ENCODE peak calls at places on chromosomes 4 and X, in nine cellular contexts. One of them, this sample, is unnamed.

GRCh38 chrX:6228720-6229119 is at the start of gene NLGN4X:
- DNase-seq in iris pigment epithelial cell: no peak
- DNase-seq in AG10803: no peak
- DNase-seq in tibial artery: no peak
- DNase-seq in NCI-H510A: no peak
- DNase-seq in Kasumi-1: no peak
- DNase-seq in activated T-helper 1 cell treated with Interleukin-2 at 50 U/mL for 16 hours: no peak
- DNase-seq in NAMALWA: no peak
- DNase-seq in activated CD4-positive, CD25-positive, alpha-beta regulatory T cell treated with anti-CD3 and anti-CD28 coated beads, Interleukin-2, amount 50 U/mL, for 72 hours: no peak
- DNase-seq in this sample: no peak

GRCh38 chr4:141016117-141016798 is 117.0 kb downstream of the RNF150 start:
- DNase-seq in iris pigment epithelial cell: no peak
- DNase-seq in AG10803: no peak
- DNase-seq in tibial artery: no peak
- DNase-seq in NCI-H510A: no peak
- DNase-seq in Kasumi-1: no peak
- DNase-seq in activated T-helper 1 cell treated with Interleukin-2 at 50 U/mL for 16 hours: no peak
- DNase-seq in NAMALWA: no peak
- DNase-seq in activated CD4-positive, CD25-positive, alpha-beta regulatory T cell treated with anti-CD3 and anti-CD28 coated beads, Interleukin-2, amount 50 U/mL, for 72 hours: no peak
- DNase-seq in this sample: no peak

GRCh38 chr4:17646693-17647092 is 32.3 kb downstream of the MED28 start:
- DNase-seq in iris pigment epithelial cell: no peak
- DNase-seq in AG10803: no peak
- DNase-seq in tibial artery: no peak
- DNase-seq in NCI-H510A: no peak
- DNase-seq in Kasumi-1: no peak
- DNase-seq in activated T-helper 1 cell treated with Interleukin-2 at 50 U/mL for 16 hours: no peak
- DNase-seq in NAMALWA: no peak
- DNase-seq in activated CD4-positive, CD25-positive, alpha-beta regulatory T cell treated with anti-CD3 and anti-CD28 coated beads, Interleukin-2, amount 50 U/mL, for 72 hours: no peak
- DNase-seq in this sample: no peak

GRCh38 chr4:165635261-165635838 is 237.7 kb upstream of the TLL1 start:
- DNase-seq in iris pigment epithelial cell: no peak
- DNase-seq in AG10803: no peak
- DNase-seq in tibial artery: no peak
- DNase-seq in NCI-H510A: no peak
- DNase-seq in Kasumi-1: no peak
- DNase-seq in activated T-helper 1 cell treated with Interleukin-2 at 50 U/mL for 16 hours: no peak
- DNase-seq in NAMALWA: no peak
- DNase-seq in activated CD4-positive, CD25-positive, alpha-beta regulatory T cell treated with anti-CD3 and anti-CD28 coated beads, Interleukin-2, amount 50 U/mL, for 72 hours: no peak
- DNase-seq in this sample: no peak

GRCh38 chr4:151025759-151026158 is 10.7 kb upstream of the LRBA start:
- DNase-seq in iris pigment epithelial cell: no peak
- DNase-seq in AG10803: no peak
- DNase-seq in tibial artery: no peak
- DNase-seq in NCI-H510A: no peak
- DNase-seq in Kasumi-1: no peak
- DNase-seq in activated T-helper 1 cell treated with Interleukin-2 at 50 U/mL for 16 hours: no peak
- DNase-seq in NAMALWA: no peak
- DNase-seq in activated CD4-positive, CD25-positive, alpha-beta regulatory T cell treated with anti-CD3 and anti-CD28 coated beads, Interleukin-2, amount 50 U/mL, for 72 hours: no peak
- DNase-seq in this sample: no peak

GRCh38 chr4:39044947-39045734 is 12.9 kb upstream of the TMEM156 start:
- DNase-seq in iris pigment epithelial cell: peak; percentile 38
- DNase-seq in AG10803: peak; percentile 23
- DNase-seq in tibial artery: no peak
- DNase-seq in NCI-H510A: no peak
- DNase-seq in Kasumi-1: peak; percentile 31
- DNase-seq in activated T-helper 1 cell treated with Interleukin-2 at 50 U/mL for 16 hours: peak; percentile 28
- DNase-seq in NAMALWA: peak; percentile 62
- DNase-seq in activated CD4-positive, CD25-positive, alpha-beta regulatory T cell treated with anti-CD3 and anti-CD28 coated beads, Interleukin-2, amount 50 U/mL, for 72 hours: no peak
- DNase-seq in this sample: peak; percentile 36

GRCh38 chr4:151887151-151887815 is 126.5 kb upstream of the GATB start:
- DNase-seq in iris pigment epithelial cell: peak; percentile 52
- DNase-seq in AG10803: peak; percentile 31
- DNase-seq in tibial artery: no peak
- DNase-seq in NCI-H510A: no peak
- DNase-seq in Kasumi-1: peak; percentile 91
- DNase-seq in activated T-helper 1 cell treated with Interleukin-2 at 50 U/mL for 16 hours: no peak
- DNase-seq in NAMALWA: peak; percentile 6
- DNase-seq in activated CD4-positive, CD25-positive, alpha-beta regulatory T cell treated with anti-CD3 and anti-CD28 coated beads, Interleukin-2, amount 50 U/mL, for 72 hours: no peak
- DNase-seq in this sample: no peak

GRCh38 chr4:141329174-141329569 is 108.5 kb downstream of the ZNF330 start:
- DNase-seq in iris pigment epithelial cell: peak; percentile 97
- DNase-seq in AG10803: peak; percentile 93
- DNase-seq in tibial artery: no peak
- DNase-seq in NCI-H510A: no peak
- DNase-seq in Kasumi-1: no peak
- DNase-seq in activated T-helper 1 cell treated with Interleukin-2 at 50 U/mL for 16 hours: no peak
- DNase-seq in NAMALWA: no peak
- DNase-seq in activated CD4-positive, CD25-positive, alpha-beta regulatory T cell treated with anti-CD3 and anti-CD28 coated beads, Interleukin-2, amount 50 U/mL, for 72 hours: no peak
- DNase-seq in this sample: no peak

GRCh38 chr4:95142877-95143412 is 385.2 kb downstream of the BMPR1B start:
- DNase-seq in iris pigment epithelial cell: peak; percentile 14
- DNase-seq in AG10803: no peak
- DNase-seq in tibial artery: no peak
- DNase-seq in NCI-H510A: no peak
- DNase-seq in Kasumi-1: no peak
- DNase-seq in activated T-helper 1 cell treated with Interleukin-2 at 50 U/mL for 16 hours: no peak
- DNase-seq in NAMALWA: peak; percentile 15
- DNase-seq in activated CD4-positive, CD25-positive, alpha-beta regulatory T cell treated with anti-CD3 and anti-CD28 coated beads, Interleukin-2, amount 50 U/mL, for 72 hours: no peak
- DNase-seq in this sample: no peak

GRCh38 chr4:69470561-69470960 is 25.1 kb downstream of the UGT2B4 start:
- DNase-seq in iris pigment epithelial cell: no peak
- DNase-seq in AG10803: no peak
- DNase-seq in tibial artery: no peak
- DNase-seq in NCI-H510A: no peak
- DNase-seq in Kasumi-1: no peak
- DNase-seq in activated T-helper 1 cell treated with Interleukin-2 at 50 U/mL for 16 hours: no peak
- DNase-seq in NAMALWA: peak; percentile 21
- DNase-seq in activated CD4-positive, CD25-positive, alpha-beta regulatory T cell treated with anti-CD3 and anti-CD28 coated beads, Interleukin-2, amount 50 U/mL, for 72 hours: no peak
- DNase-seq in this sample: no peak

GRCh38 chr4:152097371-152097770 is 336.6 kb upstream of the GATB start:
- DNase-seq in iris pigment epithelial cell: no peak
- DNase-seq in AG10803: no peak
- DNase-seq in tibial artery: no peak
- DNase-seq in NCI-H510A: no peak
- DNase-seq in Kasumi-1: no peak
- DNase-seq in activated T-helper 1 cell treated with Interleukin-2 at 50 U/mL for 16 hours: no peak
- DNase-seq in NAMALWA: no peak
- DNase-seq in activated CD4-positive, CD25-positive, alpha-beta regulatory T cell treated with anti-CD3 and anti-CD28 coated beads, Interleukin-2, amount 50 U/mL, for 72 hours: no peak
- DNase-seq in this sample: no peak

GRCh38 chrX:104330966-104331365 is 76.2 kb upstream of the ESX1 start:
- DNase-seq in iris pigment epithelial cell: peak; percentile 76
- DNase-seq in AG10803: peak; percentile 82
- DNase-seq in tibial artery: no peak
- DNase-seq in NCI-H510A: no peak
- DNase-seq in Kasumi-1: no peak
- DNase-seq in activated T-helper 1 cell treated with Interleukin-2 at 50 U/mL for 16 hours: no peak
- DNase-seq in NAMALWA: no peak
- DNase-seq in activated CD4-positive, CD25-positive, alpha-beta regulatory T cell treated with anti-CD3 and anti-CD28 coated beads, Interleukin-2, amount 50 U/mL, for 72 hours: no peak
- DNase-seq in this sample: no peak

GRCh38 chrX:47556045-47556623 is 4.9 kb upstream of the ARAF start:
- DNase-seq in iris pigment epithelial cell: peak; percentile 95
- DNase-seq in AG10803: peak; percentile 93
- DNase-seq in tibial artery: peak; percentile 94
- DNase-seq in NCI-H510A: peak; percentile 85
- DNase-seq in Kasumi-1: peak; percentile 89
- DNase-seq in activated T-helper 1 cell treated with Interleukin-2 at 50 U/mL for 16 hours: peak; percentile 71
- DNase-seq in NAMALWA: peak; percentile 77
- DNase-seq in activated CD4-positive, CD25-positive, alpha-beta regulatory T cell treated with anti-CD3 and anti-CD28 coated beads, Interleukin-2, amount 50 U/mL, for 72 hours: peak; percentile 71
- DNase-seq in this sample: peak; percentile 66

GRCh38 chr4:140326395-140326993 is 47.0 kb upstream of the SCOC start:
- DNase-seq in iris pigment epithelial cell: peak; percentile 58
- DNase-seq in AG10803: peak; percentile 60
- DNase-seq in tibial artery: no peak
- DNase-seq in NCI-H510A: no peak
- DNase-seq in Kasumi-1: peak; percentile 53
- DNase-seq in activated T-helper 1 cell treated with Interleukin-2 at 50 U/mL for 16 hours: no peak
- DNase-seq in NAMALWA: peak; percentile 54
- DNase-seq in activated CD4-positive, CD25-positive, alpha-beta regulatory T cell treated with anti-CD3 and anti-CD28 coated beads, Interleukin-2, amount 50 U/mL, for 72 hours: no peak
- DNase-seq in this sample: no peak

GRCh38 chrX:23884427-23885024 is 23.2 kb downstream of the APOO start:
- DNase-seq in iris pigment epithelial cell: peak; percentile 72
- DNase-seq in AG10803: peak; percentile 22
- DNase-seq in tibial artery: no peak
- DNase-seq in NCI-H510A: no peak
- DNase-seq in Kasumi-1: peak; percentile 16
- DNase-seq in activated T-helper 1 cell treated with Interleukin-2 at 50 U/mL for 16 hours: no peak
- DNase-seq in NAMALWA: no peak
- DNase-seq in activated CD4-positive, CD25-positive, alpha-beta regulatory T cell treated with anti-CD3 and anti-CD28 coated beads, Interleukin-2, amount 50 U/mL, for 72 hours: no peak
- DNase-seq in this sample: no peak

GRCh38 chrX:71919886-71920285 is 9.2 kb downstream of the NHSL2 start:
- DNase-seq in iris pigment epithelial cell: no peak
- DNase-seq in AG10803: no peak
- DNase-seq in tibial artery: no peak
- DNase-seq in NCI-H510A: no peak
- DNase-seq in Kasumi-1: no peak
- DNase-seq in activated T-helper 1 cell treated with Interleukin-2 at 50 U/mL for 16 hours: no peak
- DNase-seq in NAMALWA: no peak
- DNase-seq in activated CD4-positive, CD25-positive, alpha-beta regulatory T cell treated with anti-CD3 and anti-CD28 coated beads, Interleukin-2, amount 50 U/mL, for 72 hours: no peak
- DNase-seq in this sample: no peak

GRCh38 chrX:135295944-135296305 is 13.4 kb upstream of the ETDC start:
- DNase-seq in iris pigment epithelial cell: no peak
- DNase-seq in AG10803: no peak
- DNase-seq in tibial artery: no peak
- DNase-seq in NCI-H510A: no peak
- DNase-seq in Kasumi-1: no peak
- DNase-seq in activated T-helper 1 cell treated with Interleukin-2 at 50 U/mL for 16 hours: no peak
- DNase-seq in NAMALWA: no peak
- DNase-seq in activated CD4-positive, CD25-positive, alpha-beta regulatory T cell treated with anti-CD3 and anti-CD28 coated beads, Interleukin-2, amount 50 U/mL, for 72 hours: no peak
- DNase-seq in this sample: no peak

GRCh38 chrX:148333989-148334388 is 166.4 kb upstream of the AFF2 start:
- DNase-seq in iris pigment epithelial cell: no peak
- DNase-seq in AG10803: no peak
- DNase-seq in tibial artery: no peak
- DNase-seq in NCI-H510A: no peak
- DNase-seq in Kasumi-1: peak; percentile 1
- DNase-seq in activated T-helper 1 cell treated with Interleukin-2 at 50 U/mL for 16 hours: no peak
- DNase-seq in NAMALWA: no peak
- DNase-seq in activated CD4-positive, CD25-positive, alpha-beta regulatory T cell treated with anti-CD3 and anti-CD28 coated beads, Interleukin-2, amount 50 U/mL, for 72 hours: no peak
- DNase-seq in this sample: no peak

GRCh38 chrX:103329991-103330390 is at the start of gene TCEAL7:
- DNase-seq in iris pigment epithelial cell: peak; percentile 30
- DNase-seq in AG10803: peak; percentile 23
- DNase-seq in tibial artery: no peak
- DNase-seq in NCI-H510A: peak; percentile 13
- DNase-seq in Kasumi-1: no peak
- DNase-seq in activated T-helper 1 cell treated with Interleukin-2 at 50 U/mL for 16 hours: no peak
- DNase-seq in NAMALWA: no peak
- DNase-seq in activated CD4-positive, CD25-positive, alpha-beta regulatory T cell treated with anti-CD3 and anti-CD28 coated beads, Interleukin-2, amount 50 U/mL, for 72 hours: no peak
- DNase-seq in this sample: no peak

GRCh38 chr4:84482564-84483563 is 16.2 kb downstream of the NKX6-1 start:
- DNase-seq in iris pigment epithelial cell: peak; percentile 13
- DNase-seq in AG10803: peak; percentile 29
- DNase-seq in tibial artery: no peak
- DNase-seq in NCI-H510A: no peak
- DNase-seq in Kasumi-1: no peak
- DNase-seq in activated T-helper 1 cell treated with Interleukin-2 at 50 U/mL for 16 hours: no peak
- DNase-seq in NAMALWA: no peak
- DNase-seq in activated CD4-positive, CD25-positive, alpha-beta regulatory T cell treated with anti-CD3 and anti-CD28 coated beads, Interleukin-2, amount 50 U/mL, for 72 hours: no peak
- DNase-seq in this sample: no peak

GRCh38 chr4:8591626-8592365 is 769 bp upstream of the CPZ start:
- DNase-seq in iris pigment epithelial cell: no peak
- DNase-seq in AG10803: no peak
- DNase-seq in tibial artery: no peak
- DNase-seq in NCI-H510A: no peak
- DNase-seq in Kasumi-1: no peak
- DNase-seq in activated T-helper 1 cell treated with Interleukin-2 at 50 U/mL for 16 hours: no peak
- DNase-seq in NAMALWA: no peak
- DNase-seq in activated CD4-positive, CD25-positive, alpha-beta regulatory T cell treated with anti-CD3 and anti-CD28 coated beads, Interleukin-2, amount 50 U/mL, for 72 hours: no peak
- DNase-seq in this sample: no peak

GRCh38 chr4:29581469-29581868 is 1138.7 kb upstream of the PCDH7 start:
- DNase-seq in iris pigment epithelial cell: peak; percentile 0
- DNase-seq in AG10803: no peak
- DNase-seq in tibial artery: no peak
- DNase-seq in NCI-H510A: no peak
- DNase-seq in Kasumi-1: no peak
- DNase-seq in activated T-helper 1 cell treated with Interleukin-2 at 50 U/mL for 16 hours: no peak
- DNase-seq in NAMALWA: no peak
- DNase-seq in activated CD4-positive, CD25-positive, alpha-beta regulatory T cell treated with anti-CD3 and anti-CD28 coated beads, Interleukin-2, amount 50 U/mL, for 72 hours: no peak
- DNase-seq in this sample: no peak

GRCh38 chrX:13014111-13015094 is 30.0 kb downstream of the FAM9C start:
- DNase-seq in iris pigment epithelial cell: peak; percentile 37
- DNase-seq in AG10803: no peak
- DNase-seq in tibial artery: no peak
- DNase-seq in NCI-H510A: no peak
- DNase-seq in Kasumi-1: no peak
- DNase-seq in activated T-helper 1 cell treated with Interleukin-2 at 50 U/mL for 16 hours: no peak
- DNase-seq in NAMALWA: no peak
- DNase-seq in activated CD4-positive, CD25-positive, alpha-beta regulatory T cell treated with anti-CD3 and anti-CD28 coated beads, Interleukin-2, amount 50 U/mL, for 72 hours: no peak
- DNase-seq in this sample: no peak

GRCh38 chr4:146511381-146511780 is 10.4 kb downstream of the SLC10A7 start:
- DNase-seq in iris pigment epithelial cell: no peak
- DNase-seq in AG10803: no peak
- DNase-seq in tibial artery: no peak
- DNase-seq in NCI-H510A: no peak
- DNase-seq in Kasumi-1: peak; percentile 25
- DNase-seq in activated T-helper 1 cell treated with Interleukin-2 at 50 U/mL for 16 hours: no peak
- DNase-seq in NAMALWA: no peak
- DNase-seq in activated CD4-positive, CD25-positive, alpha-beta regulatory T cell treated with anti-CD3 and anti-CD28 coated beads, Interleukin-2, amount 50 U/mL, for 72 hours: no peak
- DNase-seq in this sample: no peak

GRCh38 chr4:187541666-187542065 is 453.9 kb upstream of the ZFP42 start:
- DNase-seq in iris pigment epithelial cell: no peak
- DNase-seq in AG10803: peak; percentile 73
- DNase-seq in tibial artery: no peak
- DNase-seq in NCI-H510A: no peak
- DNase-seq in Kasumi-1: no peak
- DNase-seq in activated T-helper 1 cell treated with Interleukin-2 at 50 U/mL for 16 hours: no peak
- DNase-seq in NAMALWA: no peak
- DNase-seq in activated CD4-positive, CD25-positive, alpha-beta regulatory T cell treated with anti-CD3 and anti-CD28 coated beads, Interleukin-2, amount 50 U/mL, for 72 hours: no peak
- DNase-seq in this sample: no peak